ENCODE peak calls at places on chromosomes 1 and 21, in eight cellular contexts. O, T, P, C, M, S, R and F are unnamed samples.

GRCh38 chr21:41746744-41747006 is 20.2 kb downstream of the RIPK4 start:
- DNase-seq in O (no peak), T (no peak), P (peak), C (no peak), M (no peak), S (no peak), R (no peak), F (no peak)

GRCh38 chr1:207824691-207825090 is 72.8 kb downstream of the CD46 start:
- DNase-seq in O (no peak), T (peak), P (no peak), C (no peak), M (no peak), S (peak), R (no peak), F (no peak)

GRCh38 chr1:202274611-202275010 is 67.1 kb downstream of the UBE2T start:
- DNase-seq in O (peak), T (no peak), P (peak), C (peak), M (no peak), S (peak), R (peak), F (no peak)

GRCh38 chr1:89820423-89821321 is at the start of gene LRRC8D:
- DNase-seq in O (peak), T (peak), P (peak), C (peak), M (no peak), S (peak), R (peak), F (no peak)

GRCh38 chr1:232962761-232963357 is 12.4 kb downstream of the NTPCR start:
- DNase-seq in O (no peak), T (no peak), P (no peak), C (no peak), M (no peak), S (no peak), R (no peak), F (no peak)

GRCh38 chr1:93275634-93276295 is 69.9 kb upstream of the DR1 start:
- DNase-seq in O (no peak), T (no peak), P (no peak), C (no peak), M (no peak), S (no peak), R (no peak), F (no peak)

GRCh38 chr1:91608876-91609275 is 108.2 kb downstream of the CDC7 start:
- DNase-seq in O (no peak), T (no peak), P (no peak), C (peak), M (peak), S (no peak), R (no peak), F (peak)

GRCh38 chr1:3454811-3455618 is 550 bp downstream of the ARHGEF16 start:
- DNase-seq in O (no peak), T (peak), P (no peak), C (peak), M (no peak), S (no peak), R (no peak), F (no peak)

GRCh38 chr21:38773108-38774061 is 32.3 kb upstream of the ETS2 start:
- DNase-seq in O (peak), T (no peak), P (peak), C (peak), M (peak), S (peak), R (peak), F (peak)

GRCh38 chr1:44784094-44785026 is 3.6 kb downstream of the BEST4 start:
- DNase-seq in O (no peak), T (no peak), P (peak), C (no peak), M (no peak), S (peak), R (no peak), F (no peak)

GRCh38 chr21:45470087-45470515 is 65.1 kb downstream of the COL18A1 start:
- DNase-seq in O (peak), T (no peak), P (no peak), C (peak), M (peak), S (no peak), R (no peak), F (no peak)

GRCh38 chr21:45873418-45873817 is 108.2 kb upstream of the COL6A1 start:
- DNase-seq in O (no peak), T (no peak), P (no peak), C (no peak), M (no peak), S (no peak), R (peak), F (no peak)

GRCh38 chr1:38151399-38151798 is 104.8 kb upstream of the POU3F1 start:
- DNase-seq in O (no peak), T (no peak), P (no peak), C (no peak), M (no peak), S (no peak), R (no peak), F (no peak)

GRCh38 chr1:31626451-31627202 is 9.1 kb downstream of the HCRTR1 start:
- DNase-seq in O (no peak), T (peak), P (peak), C (peak), M (no peak), S (no peak), R (peak), F (no peak)

GRCh38 chr1:41823453-41823852 is 95.3 kb downstream of the HIVEP3 start:
- DNase-seq in O (peak), T (no peak), P (no peak), C (peak), M (no peak), S (no peak), R (peak), F (no peak)

GRCh38 chr1:206687915-206688442 is 3.3 kb downstream of the MAPKAPK2 start:
- DNase-seq in O (no peak), T (no peak), P (no peak), C (peak), M (no peak), S (peak), R (no peak), F (no peak)

GRCh38 chr1:109385417-109385816 is 12.3 kb downstream of the SORT1 start:
- DNase-seq in O (no peak), T (peak), P (no peak), C (no peak), M (no peak), S (no peak), R (no peak), F (no peak)

GRCh38 chr1:193463518-193463917 is 277.1 kb upstream of the B3GALT2 start:
- DNase-seq in O (no peak), T (no peak), P (no peak), C (no peak), M (no peak), S (no peak), R (no peak), F (no peak)

GRCh38 chr1:45123358-45123757 is 83.0 kb downstream of the ZSWIM5 start:
- DNase-seq in O (no peak), T (no peak), P (no peak), C (no peak), M (no peak), S (no peak), R (no peak), F (no peak)

GRCh38 chr1:201020040-201020591 is 3.4 kb downstream of the KIF21B start:
- DNase-seq in O (no peak), T (no peak), P (no peak), C (no peak), M (no peak), S (peak), R (no peak), F (no peak)

GRCh38 chr1:156703741-156704140 is 1.6 kb downstream of the CRABP2 start:
- DNase-seq in O (no peak), T (no peak), P (no peak), C (no peak), M (no peak), S (no peak), R (no peak), F (no peak)

GRCh38 chr1:247435026-247435770 is 19.2 kb downstream of the NLRP3 start:
- DNase-seq in O (no peak), T (no peak), P (no peak), C (no peak), M (no peak), S (no peak), R (no peak), F (no peak)

GRCh38 chr1:41387667-41388091 is 26.4 kb downstream of the FOXO6 start:
- DNase-seq in O (peak), T (peak), P (peak), C (peak), M (peak), S (no peak), R (no peak), F (no peak)

GRCh38 chr1:52676249-52676903 is 21.8 kb downstream of the COA7 start:
- DNase-seq in O (no peak), T (peak), P (peak), C (no peak), M (no peak), S (no peak), R (no peak), F (no peak)

GRCh38 chr1:83104558-83104957 is 894.4 kb downstream of the TTLL7 start:
- DNase-seq in O (no peak), T (no peak), P (no peak), C (no peak), M (no peak), S (no peak), R (no peak), F (no peak)

GRCh38 chr21:45461369-45461750 is 56.4 kb downstream of the COL18A1 start:
- DNase-seq in O (no peak), T (peak), P (peak), C (peak), M (no peak), S (no peak), R (no peak), F (no peak)

GRCh38 chr1:2189459-2190425 is 4.8 kb downstream of the FAAP20 start:
- DNase-seq in O (peak), T (peak), P (peak), C (peak), M (peak), S (peak), R (peak), F (peak)

GRCh38 chr21:32554832-32555436 is 30.4 kb downstream of the TCP10L start:
- DNase-seq in O (no peak), T (no peak), P (no peak), C (no peak), M (no peak), S (no peak), R (no peak), F (no peak)

GRCh38 chr1:56820755-56821461 is 1.7 kb upstream of the FYB2 start:
- DNase-seq in O (peak), T (peak), P (peak), C (peak), M (no peak), S (peak), R (peak), F (peak)

GRCh38 chr1:19776287-19776686 is 23.4 kb downstream of the TMCO4 start:
- DNase-seq in O (no peak), T (no peak), P (no peak), C (no peak), M (no peak), S (no peak), R (no peak), F (no peak)

GRCh38 chr1:7690496-7691182 is 80.5 kb upstream of the VAMP3 start:
- DNase-seq in O (no peak), T (no peak), P (no peak), C (no peak), M (no peak), S (no peak), R (no peak), F (no peak)

GRCh38 chr1:7617826-7618225 is 153.3 kb upstream of the VAMP3 start:
- DNase-seq in O (no peak), T (no peak), P (peak), C (no peak), M (no peak), S (no peak), R (no peak), F (no peak)

GRCh38 chr1:247448107-247448778 is 9.7 kb downstream of the OR2B11 start:
- DNase-seq in O (peak), T (peak), P (no peak), C (peak), M (no peak), S (peak), R (no peak), F (no peak)

GRCh38 chr1:206075786-206076725 is 23.1 kb downstream of the RHEX start:
- DNase-seq in O (no peak), T (no peak), P (no peak), C (peak), M (peak), S (no peak), R (no peak), F (no peak)

GRCh38 chr1:34754878-34755637 is at the start of gene GJB5:
- DNase-seq in O (no peak), T (no peak), P (no peak), C (no peak), M (no peak), S (no peak), R (no peak), F (no peak)

GRCh38 chr1:232970508-232970907 is 20.1 kb downstream of the NTPCR start:
- DNase-seq in O (no peak), T (no peak), P (no peak), C (no peak), M (no peak), S (no peak), R (no peak), F (no peak)